ENCODE peak calls at places on chromosomes 13 and 19, in five cellular contexts. T is neural progenitor cell, Z is GM23338, U is OCI-LY7, Y is PC-3. C is an unnamed sample.

GRCh38 chr13:73090116-73090811 is 31.5 kb downstream of the KLF5 start:
- DNase-seq in T (no peak), Z (peak), U (no peak), Y (peak), C (peak)

GRCh38 chr19:54311486-54311885 is 1.5 kb downstream of the LILRA5 start:
- DNase-seq in T (no peak), Z (no peak), U (no peak), Y (no peak), C (no peak)

GRCh38 chr19:55173717-55174409 is 6.2 kb downstream of the SYT5 start:
- DNase-seq in T (peak), Z (peak), U (peak), Y (peak), C (peak)

GRCh38 chr19:50333235-50333736 is 4.1 kb upstream of the KCNC3 start:
- DNase-seq in T (peak), Z (peak), U (peak), Y (peak), C (peak)

GRCh38 chr13:105428816-105429215 is 1106.6 kb downstream of the EFNB2 start:
- DNase-seq in T (no peak), Z (no peak), U (no peak), Y (no peak), C (no peak)

GRCh38 chr19:14997981-14998380 is 18.3 kb upstream of the SLC1A6 start:
- DNase-seq in T (no peak), Z (no peak), U (no peak), Y (no peak), C (no peak)

GRCh38 chr19:46297700-46298476 is 1.0 kb downstream of the HIF3A start:
- DNase-seq in T (peak), Z (no peak), U (no peak), Y (no peak), C (peak)

GRCh38 chr19:53883231-53883661 is 1.2 kb downstream of the PRKCG start:
- DNase-seq in T (peak), Z (peak), U (no peak), Y (no peak), C (no peak)

GRCh38 chr13:91328726-91329125 is 18.8 kb upstream of the MIR17HG start:
- DNase-seq in T (no peak), Z (no peak), U (no peak), Y (no peak), C (no peak)

GRCh38 chr13:72141845-72142470 is 275.0 kb upstream of the DACH1 start:
- DNase-seq in T (no peak), Z (no peak), U (no peak), Y (peak), C (no peak)

GRCh38 chr13:20160346-20161274 is at the start of gene GJA3:
- DNase-seq in T (peak), Z (peak), U (no peak), Y (peak), C (peak)

DNA sequence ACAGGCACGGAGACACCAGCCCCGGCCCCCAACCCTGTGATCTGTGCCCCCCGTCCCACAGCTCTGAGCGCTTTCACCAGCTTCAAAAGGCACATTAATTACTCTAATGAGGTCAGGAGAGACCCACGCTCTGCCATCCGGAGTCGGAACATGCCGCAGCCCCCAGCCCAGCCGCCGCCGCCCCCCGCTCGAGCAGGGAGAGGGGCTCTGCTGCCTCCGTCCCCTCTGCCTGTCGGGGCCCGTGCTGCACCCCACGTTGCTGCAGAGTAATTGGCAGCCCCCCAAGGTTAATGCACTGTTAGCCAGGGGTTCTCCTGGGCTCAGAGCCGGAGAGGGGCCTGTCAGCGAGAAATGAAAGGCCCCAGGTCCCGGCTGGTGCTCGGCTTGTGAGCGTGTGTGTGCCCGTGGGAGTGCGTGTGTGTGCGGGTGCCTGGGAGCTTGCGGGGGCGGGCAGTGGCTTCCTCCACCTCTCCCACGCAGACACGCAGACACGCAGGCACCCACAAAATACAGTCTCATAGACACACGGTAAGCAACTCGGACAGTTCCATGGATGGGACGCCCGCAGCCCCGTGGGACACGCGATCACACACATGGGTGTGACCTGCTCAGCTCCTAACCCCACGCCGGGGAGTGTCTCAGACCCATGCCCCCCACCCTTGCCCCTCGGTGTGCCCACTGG is 4.9 kb upstream of the EFNA2 start:
- DNase-seq in T (no peak), Z (no peak), U (no peak), Y (no peak), C (no peak)
- TF ChIP-seq EZH2phosphoT487 in T (no peak), Z (no peak), U (no peak), Y (no peak), C (no peak)

DNA sequence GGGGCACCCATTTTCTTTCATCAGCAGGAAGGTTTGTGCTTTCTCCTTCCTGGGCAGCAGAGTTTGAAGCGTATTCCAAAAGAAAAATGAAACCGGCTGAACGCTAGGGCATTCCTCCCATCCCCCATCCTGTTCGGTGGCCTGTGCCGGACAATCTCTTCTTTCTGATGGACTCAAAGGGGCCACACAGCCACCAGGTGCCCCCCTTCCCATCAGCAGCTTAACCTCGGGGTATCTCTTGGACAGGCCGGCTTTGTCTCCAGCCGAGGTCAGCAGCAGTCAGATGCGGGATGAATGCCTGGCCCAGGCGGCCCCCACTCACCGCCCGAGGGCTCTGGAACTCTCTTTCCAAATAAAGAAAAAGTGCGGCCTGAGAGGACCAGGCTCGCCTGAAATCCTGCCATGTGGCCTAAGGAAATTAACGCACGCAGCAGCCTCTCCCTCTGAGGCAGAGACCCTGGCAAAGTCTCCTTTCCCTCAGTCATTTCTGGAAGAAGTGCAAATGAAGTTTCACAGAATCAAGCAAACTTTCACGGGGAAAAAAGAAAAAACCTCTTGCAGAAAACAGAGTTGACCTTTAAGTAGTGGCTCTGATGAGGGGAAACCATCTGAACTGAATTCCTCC is 67.8 kb downstream of the RASA3 start:
- DNase-seq in T (peak), Z (no peak), U (no peak), Y (peak), C (no peak)
- H3K4me3 ChIP-seq in T (no peak), Z (peak), U (no peak), Y (peak), C (no peak)

DNA sequence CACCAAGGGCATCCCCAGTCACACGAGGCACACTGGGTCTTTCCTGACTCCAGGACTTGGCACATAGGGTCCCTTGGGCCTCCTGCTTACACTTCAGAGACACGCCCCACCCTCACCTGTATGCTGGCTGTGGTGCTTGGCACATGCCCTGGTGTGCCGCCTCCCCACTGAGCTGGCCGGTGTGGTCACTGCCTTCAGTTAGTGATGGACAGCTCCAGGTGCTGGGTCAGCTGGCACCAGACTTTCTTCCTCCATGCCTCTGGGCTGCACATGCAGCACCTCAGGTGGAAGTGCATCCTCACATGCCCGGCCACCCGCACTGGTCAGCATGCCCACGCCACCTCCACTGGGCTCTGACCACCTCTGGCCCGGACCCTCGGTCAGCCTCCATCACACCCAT is 52.9 kb downstream of the KLF2 start:
- DNase-seq in T (no peak), Z (no peak), U (no peak), Y (no peak), C (no peak)
- TF ChIP-seq EZH2phosphoT487 in T (no peak), Z (no peak), U (no peak), Y (no peak), C (no peak)

GRCh38 chr13:53782400-53783030 is 753.9 kb downstream of the OLFM4 start:
- DNase-seq in T (peak), Z (peak), U (peak), Y (peak), C (peak)
- H3K4me3 ChIP-seq in T (peak), Z (peak), U (no peak), Y (peak), C (no peak)

GRCh38 chr13:99525967-99526366 is 24.7 kb downstream of the TM9SF2 start:
- DNase-seq in T (no peak), Z (no peak), U (no peak), Y (no peak), C (no peak)

GRCh38 chr13:99527346-99527745 is 26.1 kb downstream of the TM9SF2 start:
- DNase-seq in T (no peak), Z (no peak), U (no peak), Y (no peak), C (no peak)

GRCh38 chr13:99523838-99524237 is 22.6 kb downstream of the TM9SF2 start:
- DNase-seq in T (no peak), Z (no peak), U (no peak), Y (peak), C (no peak)

GRCh38 chr13:99528547-99528946 is 27.3 kb downstream of the TM9SF2 start:
- DNase-seq in T (peak), Z (no peak), U (peak), Y (peak), C (peak)

DNA sequence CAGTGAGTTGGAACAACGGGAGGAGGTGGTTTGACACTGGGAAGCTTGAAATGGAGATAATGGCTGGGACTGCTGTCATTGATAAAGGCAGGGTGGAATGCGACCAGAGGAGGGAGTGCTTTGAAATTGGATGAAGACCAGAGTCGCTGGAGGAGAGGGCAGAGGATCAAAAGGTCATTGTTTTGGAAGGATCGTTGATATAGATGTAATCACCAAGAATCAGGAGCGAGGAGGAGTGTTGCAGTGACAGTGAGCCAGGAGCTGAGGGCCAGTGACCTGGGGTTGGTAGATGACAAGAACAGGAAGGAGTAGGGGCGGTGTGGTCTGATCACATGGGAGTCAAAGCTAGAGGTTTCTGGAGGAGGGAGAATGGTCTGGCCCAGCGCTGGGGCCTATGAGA is 25.3 kb downstream of the TM9SF2 start:
- DNase-seq in T (peak), Z (no peak), U (no peak), Y (no peak), C (no peak)
- TF ChIP-seq EZH2phosphoT487 in T (no peak), Z (no peak), U (no peak), Y (no peak), C (no peak)

GRCh38 chr19:35901854-35902661 is at the start of gene HCST:
- DNase-seq in T (no peak), Z (no peak), U (peak), Y (peak), C (no peak)
- H3K4me3 ChIP-seq in T (peak), Z (peak), U (peak), Y (peak), C (no peak)

DNA sequence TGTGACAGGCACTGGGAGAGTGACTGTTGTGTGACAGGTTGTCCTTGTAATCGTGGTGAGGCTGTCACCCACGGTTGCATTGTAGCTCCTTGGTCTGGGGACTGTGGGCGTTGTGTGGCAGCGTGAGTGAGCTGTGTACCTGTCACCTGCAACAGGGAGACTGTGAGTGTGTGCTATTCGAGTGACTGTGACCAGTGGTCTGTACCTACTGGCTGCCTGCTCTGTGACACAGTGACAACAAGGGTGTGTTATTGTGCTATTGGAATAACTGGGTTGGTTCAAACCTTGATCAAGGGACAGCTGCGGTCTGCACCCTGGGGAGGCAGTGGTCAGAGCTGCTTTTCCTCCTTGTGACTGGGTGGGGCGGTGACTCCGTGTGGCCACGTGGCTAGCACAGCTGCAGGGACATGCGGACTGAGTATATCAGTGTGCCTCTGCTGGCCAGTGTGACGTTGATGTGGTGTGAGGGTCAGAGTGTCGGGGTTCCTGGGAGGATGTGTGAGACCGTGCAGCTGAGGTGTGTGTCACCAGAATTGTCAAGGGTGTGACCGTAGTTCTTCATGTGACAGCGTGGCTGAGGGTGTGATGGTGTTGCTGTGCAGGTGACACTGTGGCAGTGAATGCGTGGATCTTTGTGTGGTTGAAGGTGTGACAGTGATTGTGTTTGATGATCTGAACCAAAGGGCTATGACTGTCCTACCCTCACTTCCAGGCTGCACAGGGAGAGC is 10.1 kb upstream of the NFIX start:
- DNase-seq in T (peak), Z (no peak), U (no peak), Y (no peak), C (peak)
- TF ChIP-seq EZH2phosphoT487 in T (no peak), Z (no peak), U (no peak), Y (no peak), C (no peak)

DNA sequence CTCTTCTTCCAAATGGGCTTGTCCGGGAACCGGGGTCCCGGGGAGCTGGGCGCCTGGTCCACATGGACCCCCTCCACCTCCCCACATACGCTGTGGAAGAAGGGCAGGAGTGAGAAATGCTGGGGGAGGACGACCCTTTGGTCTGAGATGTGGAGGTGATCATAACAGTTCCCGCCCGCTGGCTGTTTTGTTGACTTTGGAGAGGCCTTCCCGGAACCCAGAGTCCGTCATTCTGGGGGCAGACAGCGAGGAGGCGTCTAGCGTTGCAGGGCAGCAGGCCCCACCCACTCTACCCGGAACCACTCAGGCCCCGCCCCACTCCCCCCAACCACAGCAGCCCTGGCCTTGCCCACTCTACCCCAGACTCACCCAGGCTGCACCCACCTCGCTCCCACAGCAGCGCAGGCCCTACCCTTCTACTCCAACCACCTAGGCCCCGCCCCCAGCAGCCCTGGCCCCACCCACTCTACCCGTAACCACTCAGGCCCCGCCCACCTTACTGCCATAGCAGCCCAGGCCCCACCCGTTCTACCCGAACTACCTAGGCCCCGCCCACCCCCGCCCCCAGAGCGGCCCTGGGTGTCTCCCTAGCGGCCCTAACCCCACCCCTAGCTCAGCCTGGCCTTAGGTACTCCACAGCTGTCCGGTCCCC is 7.1 kb downstream of the GPR108 start:
- DNase-seq in T (peak), Z (peak), U (peak), Y (no peak), C (peak)
- H3K4me3 ChIP-seq in T (no peak), Z (peak), U (no peak), Y (no peak), C (no peak)

DNA sequence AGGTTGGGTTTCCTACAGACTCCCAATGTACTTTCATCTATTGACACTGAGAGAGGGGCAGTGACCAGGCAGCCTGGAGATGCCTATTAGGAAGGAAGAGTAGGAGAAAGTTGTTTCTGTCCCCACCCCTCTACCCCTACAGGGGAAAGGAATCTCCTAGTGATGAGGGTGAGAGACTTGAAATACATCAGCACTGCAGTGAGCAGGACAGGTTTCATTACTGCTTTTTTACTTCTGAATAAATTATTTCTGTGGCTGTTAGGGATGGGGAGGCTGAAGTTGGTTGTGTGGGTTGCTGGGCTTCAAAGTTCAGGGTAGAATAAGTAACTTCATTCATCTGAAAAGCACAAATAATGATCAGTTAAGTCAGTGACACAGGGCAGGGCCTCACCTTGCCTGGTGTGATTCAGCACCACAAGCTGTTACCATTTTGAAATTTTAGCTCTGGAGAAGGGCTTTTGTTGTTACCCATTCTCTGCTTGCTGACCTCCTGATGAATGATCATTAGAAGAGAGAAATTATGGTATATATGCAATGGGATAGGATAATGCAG is 19.3 kb downstream of the CEACAM1 start:
- DNase-seq in T (no peak), Z (no peak), U (no peak), Y (no peak), C (no peak)
- TF ChIP-seq EZH2phosphoT487 in T (no peak), Z (no peak), U (no peak), Y (no peak), C (no peak)